ENCODE peak calls at places on chromosomes 3 and 15, in four cellular contexts. G is NCI-H446, P is foreskin keratinocyte, E is AG10803. T is an unnamed sample.

GRCh38 chr15:84749111-84749991 is 959 bp downstream of the ZNF592 start:
- DNase-seq in P (peak), G (no peak), E (peak), T (peak)

GRCh38 chr3:33803894-33804526 is 5.6 kb downstream of the PDCD6IP start:
- DNase-seq in E (no peak), G (no peak), P (no peak), T (no peak)

GRCh38 chr3:111692593-111693552 is 97.7 kb upstream of the ZBED2 start:
- DNase-seq in G (no peak), P (no peak), E (no peak), T (no peak)

GRCh38 chr15:35507932-35508638 is 37.9 kb downstream of the DPH6 start:
- DNase-seq in G (no peak), P (peak), E (no peak), T (no peak)

GRCh38 chr3:62982795-62983455 is 107.7 kb upstream of the CADPS start:
- DNase-seq in P (no peak), G (no peak), E (no peak), T (no peak)

GRCh38 chr15:99734575-99734974 is 1.3 kb upstream of the LYSMD4 start:
- DNase-seq in P (no peak), G (no peak), E (no peak), T (no peak)

GRCh38 chr15:35308802-35309201 is 223.7 kb upstream of the NANOGP8 start:
- DNase-seq in G (no peak), E (peak), P (peak), T (no peak)

GRCh38 chr15:100476805-100477204 is 51.9 kb downstream of the CERS3 start:
- DNase-seq in P (no peak), E (no peak), G (no peak), T (no peak)

GRCh38 chr3:42803800-42804112 is 534 bp downstream of the HIGD1A start:
- DNase-seq in E (no peak), G (no peak), P (peak), T (peak)

GRCh38 chr15:67064607-67065530 is 533 bp upstream of the SMAD3 start:
- DNase-seq in E (no peak), P (peak), G (no peak), T (no peak)

GRCh38 chr3:193780810-193781472 is 187.9 kb downstream of the OPA1 start:
- DNase-seq in P (peak), E (peak), G (peak), T (no peak)

GRCh38 chr15:77565516-77565915 is 67.2 kb downstream of the LINGO1 start:
- DNase-seq in P (no peak), G (no peak), E (no peak), T (no peak)

GRCh38 chr3:177726807-177727206 is 529.5 kb upstream of the TBL1XR1 start:
- DNase-seq in P (no peak), G (no peak), E (no peak), T (no peak)

GRCh38 chr3:133230191-133230590 is 169.7 kb upstream of the BFSP2 start:
- DNase-seq in E (no peak), G (no peak), P (no peak), T (no peak)

GRCh38 chr15:69232144-69232543 is 66.6 kb upstream of the PAQR5 start:
- DNase-seq in G (no peak), E (peak), P (peak), T (no peak)

GRCh38 chr3:129161860-129162271 is 1.0 kb upstream of the ISY1 start:
- DNase-seq in E (no peak), P (peak), G (peak), T (no peak)

GRCh38 chr15:59685737-59686297 is 3.3 kb downstream of the BNIP2 start:
- DNase-seq in E (peak), P (no peak), G (no peak), T (no peak)

GRCh38 chr3:18725668-18726407 is 300.7 kb upstream of the SATB1 start:
- DNase-seq in P (no peak), E (no peak), G (no peak), T (no peak)

GRCh38 chr3:13193320-13194284 is 120.4 kb upstream of the IQSEC1 start:
- DNase-seq in P (no peak), G (no peak), E (no peak), T (no peak)

GRCh38 chr15:64521726-64522164 is 61.4 kb downstream of the ZNF609 start:
- DNase-seq in E (peak), G (peak), P (peak), T (no peak)

GRCh38 chr15:86915811-86916331 is 836.2 kb downstream of the AGBL1 start:
- DNase-seq in G (peak), E (peak), P (peak), T (no peak)

GRCh38 chr3:149378420-149379388 is 1.3 kb upstream of the TM4SF1 start:
- DNase-seq in P (no peak), G (no peak), E (no peak), T (no peak)

GRCh38 chr15:65211157-65211982 is at the start of gene CILP:
- DNase-seq in E (peak), G (peak), P (no peak), T (no peak)

GRCh38 chr3:98482717-98483482 is 14.6 kb upstream of the OR5K2 start:
- DNase-seq in E (no peak), G (no peak), P (peak), T (no peak)

GRCh38 chr15:57835119-57835518 is 128.6 kb downstream of the POLR2M start:
- DNase-seq in G (no peak), P (no peak), E (no peak), T (no peak)